ENCODE peak calls at places on chromosomes 5 and 9, in eight cellular contexts. F is AG09319, I is stomach, J is Calu3, W is mucosa of descending colon, N is iPS DF 6.9, V is psoas muscle, O is endodermal cell. G is an unnamed sample.

GRCh38 chr5:123813937-123814624 is 302.1 kb downstream of the CSNK1G3 start:
- DNase-seq in W (no peak), O (no peak), V (no peak), F (peak), J (no peak), I (no peak), N (no peak), G (no peak)

GRCh38 chr9:130172858-130173461 is 756 bp downstream of the NCS1 start:
- DNase-seq in N (no peak), F (no peak), O (peak), J (peak), W (no peak), I (no peak), V (peak), G (peak)

GRCh38 chr5:83665631-83666030 is 55.0 kb downstream of the HAPLN1 start:
- DNase-seq in J (no peak), I (no peak), O (no peak), F (no peak), W (no peak), N (no peak), V (no peak), G (no peak)

GRCh38 chr5:108607421-108607820 is 140.3 kb upstream of the FER start:
- DNase-seq in J (no peak), N (no peak), O (no peak), V (no peak), F (no peak), W (no peak), I (no peak), G (no peak)

GRCh38 chr5:161414037-161414436 is 132.5 kb downstream of the GABRB2 start:
- DNase-seq in J (no peak), N (no peak), W (no peak), V (no peak), I (no peak), F (no peak), O (no peak), G (no peak)

GRCh38 chr5:32720295-32720694 is 9.2 kb downstream of the NPR3 start:
- DNase-seq in V (no peak), J (no peak), O (no peak), N (no peak), I (no peak), W (no peak), F (no peak), G (no peak)

GRCh38 chr5:176658007-176658599 is 10.8 kb downstream of the TSPAN17 start:
- DNase-seq in V (peak), O (peak), J (peak), W (peak), N (peak), F (peak), I (peak), G (peak)

GRCh38 chr5:156435101-156435500 is 108.1 kb downstream of the SGCD start:
- DNase-seq in I (no peak), V (no peak), N (no peak), F (no peak), J (no peak), W (no peak), O (no peak), G (no peak)

GRCh38 chr5:171776747-171777419 is 8.7 kb upstream of the SMIM23 start:
- DNase-seq in V (no peak), O (no peak), W (no peak), F (no peak), I (no peak), N (no peak), J (no peak), G (no peak)

GRCh38 chr5:55151923-55152842 is 7.8 kb upstream of the GPX8 start:
- DNase-seq in I (no peak), N (no peak), O (no peak), V (no peak), W (no peak), F (peak), J (no peak), G (no peak)

GRCh38 chr9:134554011-134554749 is 87.4 kb upstream of the COL5A1 start:
- DNase-seq in V (no peak), W (no peak), O (no peak), F (no peak), N (no peak), I (no peak), J (no peak), G (no peak)

GRCh38 chr5:134249469-134250379 is 23.9 kb upstream of the PPP2CA start:
- DNase-seq in V (peak), I (no peak), J (no peak), O (no peak), N (no peak), F (no peak), W (peak), G (peak)

GRCh38 chr5:138946241-138946623 is 71.1 kb upstream of the LRRTM2 start:
- DNase-seq in N (no peak), I (no peak), F (no peak), W (no peak), O (no peak), J (no peak), V (no peak), G (peak)

GRCh38 chr5:96614110-96614691 is 48.0 kb upstream of the CAST start:
- DNase-seq in I (peak), J (peak), V (no peak), O (peak), W (peak), F (peak), N (peak), G (peak)

GRCh38 chr9:114004221-114004716 is 73.8 kb downstream of the AMBP start:
- DNase-seq in O (peak), F (no peak), I (peak), V (peak), J (no peak), N (no peak), W (peak), G (peak)

GRCh38 chr5:93163010-93163663 is 417.9 kb downstream of the NR2F1-AS1 start:
- DNase-seq in N (no peak), V (no peak), W (no peak), F (peak), I (no peak), O (no peak), J (peak), G (no peak)

GRCh38 chr9:137579259-137579604 is 507 bp upstream of the DPH7 start:
- DNase-seq in F (no peak), O (no peak), J (no peak), W (no peak), N (no peak), I (no peak), V (peak), G (no peak)

GRCh38 chr5:138961711-138962110 is 86.6 kb upstream of the LRRTM2 start:
- DNase-seq in O (no peak), J (no peak), I (no peak), F (no peak), N (no peak), V (no peak), W (no peak), G (no peak)

GRCh38 chr5:146340260-146341081 is 1.8 kb downstream of the POU4F3 start:
- DNase-seq in N (no peak), I (peak), F (peak), W (peak), J (no peak), O (peak), V (peak), G (peak)

GRCh38 chr9:115369322-115369957 is 251.5 kb upstream of the TNC start:
- DNase-seq in V (no peak), I (no peak), W (peak), N (no peak), F (peak), O (no peak), J (no peak), G (peak)

GRCh38 chr9:23774266-23774665 is 51.8 kb downstream of the ELAVL2 start:
- DNase-seq in V (no peak), F (no peak), N (no peak), O (no peak), J (no peak), I (no peak), W (no peak), G (no peak)

GRCh38 chr9:29325855-29326254 is 1752.6 kb upstream of the C9orf72 start:
- DNase-seq in V (no peak), I (no peak), J (no peak), N (peak), F (no peak), W (no peak), O (no peak), G (no peak)

GRCh38 chr5:116229131-116229530 is 144.3 kb downstream of the COMMD10 start:
- DNase-seq in O (no peak), N (no peak), F (no peak), I (no peak), W (no peak), J (no peak), V (no peak), G (no peak)

G was measured in right cardiac atrium.